ENCODE peak calls at places on chromosomes 6 and 20, in ten cellular contexts. One of them, this sample, is unnamed.

GRCh38 chr6:161228911-161229591 is 44.8 kb downstream of the AGPAT4 start:
- DNase-seq in endothelial cell of umbilical vein: peak; percentile 87
- DNase-seq in uterus: no peak
- DNase-seq in A549: no peak
- DNase-seq in heart left ventricle: no peak
- DNase-seq in tibial nerve: no peak
- DNase-seq in breast epithelium: no peak
- DNase-seq in H1: no peak
- DNase-seq in body of pancreas: peak; percentile 36
- DNase-seq in stomach: no peak
- DNase-seq in this sample: no peak

GRCh38 chr6:119077643-119078448 is 618 bp downstream of the FAM184A start:
- DNase-seq in uterus: peak; percentile 25
- DNase-seq in breast epithelium: peak; percentile 23
- DNase-seq in A549: no peak
- DNase-seq in endothelial cell of umbilical vein: no peak
- DNase-seq in body of pancreas: peak; percentile 72
- DNase-seq in heart left ventricle: peak; percentile 20
- DNase-seq in tibial nerve: no peak
- DNase-seq in stomach: peak; percentile 39
- DNase-seq in H1: peak; percentile 81
- DNase-seq in this sample: peak; percentile 58

GRCh38 chr20:61784801-61785566 is 280.7 kb downstream of the TAF4 start:
- DNase-seq in body of pancreas: no peak
- DNase-seq in A549: no peak
- DNase-seq in endothelial cell of umbilical vein: no peak
- DNase-seq in stomach: no peak
- DNase-seq in tibial nerve: no peak
- DNase-seq in breast epithelium: no peak
- DNase-seq in uterus: no peak
- DNase-seq in H1: no peak
- DNase-seq in heart left ventricle: no peak
- DNase-seq in this sample: peak; percentile 35

GRCh38 chr6:139602577-139602976 is 228.1 kb upstream of the CITED2 start:
- DNase-seq in heart left ventricle: no peak
- DNase-seq in A549: no peak
- DNase-seq in tibial nerve: no peak
- DNase-seq in uterus: no peak
- DNase-seq in stomach: no peak
- DNase-seq in H1: no peak
- DNase-seq in body of pancreas: no peak
- DNase-seq in breast epithelium: no peak
- DNase-seq in endothelial cell of umbilical vein: no peak
- DNase-seq in this sample: no peak

GRCh38 chr20:10131612-10132345 is 86.9 kb upstream of the SNAP25 start:
- DNase-seq in H1: peak; percentile 54
- DNase-seq in endothelial cell of umbilical vein: no peak
- DNase-seq in body of pancreas: peak; percentile 77
- DNase-seq in breast epithelium: peak; percentile 22
- DNase-seq in A549: peak; percentile 78
- DNase-seq in tibial nerve: no peak
- DNase-seq in uterus: peak; percentile 54
- DNase-seq in stomach: peak; percentile 72
- DNase-seq in heart left ventricle: peak; percentile 71
- DNase-seq in this sample: no peak

GRCh38 chr6:2862712-2863174 is 21.1 kb upstream of the SERPINB1 start:
- DNase-seq in breast epithelium: no peak
- DNase-seq in H1: no peak
- DNase-seq in stomach: no peak
- DNase-seq in endothelial cell of umbilical vein: no peak
- DNase-seq in body of pancreas: no peak
- DNase-seq in heart left ventricle: no peak
- DNase-seq in tibial nerve: no peak
- DNase-seq in uterus: no peak
- DNase-seq in A549: no peak
- DNase-seq in this sample: peak; percentile 68

GRCh38 chr20:19015890-19016465 is 196.5 kb upstream of the SLC24A3 start:
- DNase-seq in tibial nerve: no peak
- DNase-seq in H1: peak; percentile 30
- DNase-seq in breast epithelium: no peak
- DNase-seq in uterus: peak; percentile 77
- DNase-seq in endothelial cell of umbilical vein: no peak
- DNase-seq in A549: no peak
- DNase-seq in heart left ventricle: no peak
- DNase-seq in body of pancreas: no peak
- DNase-seq in stomach: no peak
- DNase-seq in this sample: no peak

GRCh38 chr20:20683020-20683419 is 29.4 kb downstream of the RALGAPA2 start:
- DNase-seq in H1: no peak
- DNase-seq in body of pancreas: no peak
- DNase-seq in endothelial cell of umbilical vein: no peak
- DNase-seq in breast epithelium: no peak
- DNase-seq in uterus: no peak
- DNase-seq in stomach: no peak
- DNase-seq in tibial nerve: no peak
- DNase-seq in A549: no peak
- DNase-seq in heart left ventricle: no peak
- DNase-seq in this sample: no peak

GRCh38 chr6:43174263-43175112 is 3.4 kb downstream of the SRF start:
- DNase-seq in uterus: peak; percentile 95
- DNase-seq in heart left ventricle: peak; percentile 96
- DNase-seq in stomach: peak; percentile 97
- DNase-seq in body of pancreas: peak; percentile 98
- DNase-seq in A549: peak; percentile 96
- DNase-seq in endothelial cell of umbilical vein: peak; percentile 99
- DNase-seq in tibial nerve: peak; percentile 98
- DNase-seq in breast epithelium: peak; percentile 99
- DNase-seq in H1: peak; percentile 95
- DNase-seq in this sample: peak; percentile 99

GRCh38 chr6:43170452-43171283 is at the start of gene SRF:
- DNase-seq in uterus: peak; percentile 99
- DNase-seq in H1: peak; percentile 98
- DNase-seq in endothelial cell of umbilical vein: peak; percentile 100
- DNase-seq in stomach: peak; percentile 100
- DNase-seq in breast epithelium: peak; percentile 100
- DNase-seq in body of pancreas: peak; percentile 100
- DNase-seq in heart left ventricle: peak; percentile 100
- DNase-seq in A549: peak; percentile 98
- DNase-seq in tibial nerve: peak; percentile 100
- DNase-seq in this sample: peak; percentile 100

GRCh38 chr6:43173496-43174262 is 2.6 kb downstream of the SRF start:
- DNase-seq in tibial nerve: no peak
- DNase-seq in H1: no peak
- DNase-seq in A549: no peak
- DNase-seq in heart left ventricle: no peak
- DNase-seq in breast epithelium: no peak
- DNase-seq in uterus: no peak
- DNase-seq in body of pancreas: no peak
- DNase-seq in stomach: no peak
- DNase-seq in endothelial cell of umbilical vein: no peak
- DNase-seq in this sample: no peak

GRCh38 chr6:43172127-43173007 is 1.3 kb downstream of the SRF start:
- DNase-seq in stomach: peak; percentile 39
- DNase-seq in uterus: peak; percentile 63
- DNase-seq in A549: peak; percentile 24
- DNase-seq in tibial nerve: peak; percentile 18
- DNase-seq in body of pancreas: peak; percentile 54
- DNase-seq in heart left ventricle: peak; percentile 66
- DNase-seq in breast epithelium: peak; percentile 77
- DNase-seq in H1: peak; percentile 66
- DNase-seq in endothelial cell of umbilical vein: peak; percentile 43
- DNase-seq in this sample: peak; percentile 55

DNA sequence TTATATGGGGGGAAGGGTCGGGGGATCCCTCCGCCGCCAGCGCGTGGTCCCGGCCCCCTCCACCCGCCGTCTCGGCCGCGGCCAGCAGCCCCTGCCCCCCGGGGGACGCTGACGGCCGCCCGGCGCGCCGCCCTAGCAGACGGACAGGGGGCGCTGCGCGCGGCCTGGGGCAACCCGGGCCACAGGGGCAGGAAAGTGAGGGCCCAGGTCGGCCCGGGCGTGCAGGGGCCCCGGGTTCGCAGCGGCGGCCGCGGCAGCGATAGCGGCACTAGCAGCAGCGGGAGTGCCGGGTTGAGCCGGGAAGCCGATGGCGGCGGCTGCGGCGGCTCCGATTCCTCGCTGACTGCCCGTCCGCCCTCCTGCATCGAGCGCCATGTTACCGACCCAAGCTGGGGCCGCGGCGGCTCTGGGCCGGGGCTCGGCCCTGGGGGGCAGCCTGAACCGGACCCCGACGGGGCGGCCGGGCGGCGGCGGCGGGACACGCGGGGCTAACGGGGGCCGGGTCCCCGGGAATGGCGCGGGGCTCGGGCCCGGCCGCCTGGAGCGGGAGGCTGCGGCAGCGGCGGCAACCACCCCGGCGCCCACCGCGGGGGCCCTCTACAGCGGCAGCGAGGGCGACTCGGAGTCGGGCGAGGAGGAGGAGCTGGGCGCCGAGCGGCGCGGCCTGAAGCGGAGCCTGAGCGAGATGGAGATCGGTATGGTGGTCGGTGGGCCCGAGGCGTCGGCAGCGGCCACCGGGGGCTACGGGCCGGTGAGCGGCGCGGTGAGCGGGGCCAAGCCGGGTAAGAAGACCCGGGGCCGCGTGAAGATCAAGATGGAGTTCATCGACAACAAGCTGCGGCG is 436 bp downstream of the SRF start:
- DNase-seq in heart left ventricle: no peak
- DNase-seq in H1: peak; percentile 64
- DNase-seq in tibial nerve: no peak
- DNase-seq in stomach: no peak
- DNase-seq in body of pancreas: peak; percentile 37
- DNase-seq in A549: no peak
- DNase-seq in breast epithelium: no peak
- DNase-seq in uterus: no peak
- DNase-seq in endothelial cell of umbilical vein: peak; percentile 44
- DNase-seq in this sample: no peak
- TF ChIP-seq POLR2A in heart left ventricle: peak; percentile 86
- TF ChIP-seq POLR2A in H1: peak; percentile 9
- TF ChIP-seq POLR2A in tibial nerve: peak; percentile 85
- TF ChIP-seq POLR2A in stomach: no peak
- TF ChIP-seq POLR2A in body of pancreas: peak; percentile 64
- TF ChIP-seq POLR2A in A549: peak; percentile 58
- TF ChIP-seq POLR2A in breast epithelium: no peak
- TF ChIP-seq POLR2A in uterus: peak; percentile 90
- TF ChIP-seq POLR2A in endothelial cell of umbilical vein: no peak
- TF ChIP-seq POLR2A in this sample: no peak

GRCh38 chr6:125940691-125941090 is 15.9 kb upstream of the HINT3 start:
- DNase-seq in heart left ventricle: no peak
- DNase-seq in A549: no peak
- DNase-seq in breast epithelium: no peak
- DNase-seq in stomach: no peak
- DNase-seq in tibial nerve: no peak
- DNase-seq in H1: no peak
- DNase-seq in body of pancreas: no peak
- DNase-seq in uterus: no peak
- DNase-seq in endothelial cell of umbilical vein: no peak
- DNase-seq in this sample: no peak

GRCh38 chr6:125943528-125944433 is 12.8 kb upstream of the HINT3 start:
- DNase-seq in heart left ventricle: no peak
- DNase-seq in A549: no peak
- DNase-seq in body of pancreas: no peak
- DNase-seq in stomach: no peak
- DNase-seq in breast epithelium: no peak
- DNase-seq in tibial nerve: no peak
- DNase-seq in endothelial cell of umbilical vein: no peak
- DNase-seq in H1: no peak
- DNase-seq in uterus: no peak
- DNase-seq in this sample: no peak

GRCh38 chr6:125944434-125944816 is 12.1 kb upstream of the HINT3 start:
- DNase-seq in body of pancreas: peak; percentile 93
- DNase-seq in uterus: peak; percentile 46
- DNase-seq in tibial nerve: peak; percentile 68
- DNase-seq in A549: peak; percentile 89
- DNase-seq in endothelial cell of umbilical vein: peak; percentile 98
- DNase-seq in stomach: peak; percentile 90
- DNase-seq in heart left ventricle: peak; percentile 58
- DNase-seq in H1: no peak
- DNase-seq in breast epithelium: peak; percentile 62
- DNase-seq in this sample: no peak

GRCh38 chr6:125944896-125945295 is 11.7 kb upstream of the HINT3 start:
- DNase-seq in tibial nerve: no peak
- DNase-seq in uterus: no peak
- DNase-seq in body of pancreas: no peak
- DNase-seq in stomach: no peak
- DNase-seq in endothelial cell of umbilical vein: no peak
- DNase-seq in breast epithelium: no peak
- DNase-seq in heart left ventricle: no peak
- DNase-seq in A549: no peak
- DNase-seq in H1: no peak
- DNase-seq in this sample: no peak

DNA sequence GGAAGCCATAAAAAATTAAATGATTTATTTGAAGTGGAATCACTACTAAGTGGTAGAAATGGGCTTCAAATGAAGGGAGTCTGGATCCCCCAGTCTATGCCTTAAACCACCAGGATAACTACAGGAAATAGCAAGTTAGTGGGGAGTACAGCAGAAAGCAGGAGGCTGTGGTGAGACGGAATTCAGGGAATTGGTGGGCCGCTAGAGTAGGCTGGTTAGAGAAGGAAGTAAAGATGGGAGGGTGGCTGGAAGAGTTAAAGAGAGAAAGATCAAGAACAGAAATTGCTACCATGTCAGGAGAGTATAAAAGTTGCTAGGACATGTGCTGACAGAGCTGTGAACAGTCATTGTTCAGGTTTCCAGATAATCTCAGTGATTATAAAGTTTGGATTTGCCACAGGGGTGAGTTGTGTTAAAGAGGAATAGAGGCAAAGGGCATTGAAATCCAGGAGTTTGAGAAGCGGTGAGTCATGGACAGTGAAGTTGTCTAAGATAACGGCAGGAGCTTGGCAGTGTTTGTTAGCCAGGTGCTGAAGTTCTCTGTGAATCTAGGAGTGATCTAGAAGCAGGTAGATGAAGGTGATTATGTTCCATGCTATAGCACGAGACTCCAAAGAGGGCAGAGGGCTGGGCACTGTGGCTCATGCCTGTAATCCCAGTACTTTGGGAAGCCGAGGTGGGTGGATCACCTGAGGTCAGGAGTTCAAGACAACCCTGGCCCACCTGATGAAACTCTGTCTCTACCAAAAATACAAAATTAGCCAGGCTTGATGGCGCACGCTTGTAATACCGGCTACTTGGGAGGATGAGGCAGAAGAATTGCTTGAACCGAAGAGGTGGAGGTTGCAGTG is 13.7 kb upstream of the HINT3 start:
- DNase-seq in body of pancreas: peak; percentile 57
- DNase-seq in breast epithelium: no peak
- DNase-seq in uterus: no peak
- DNase-seq in H1: no peak
- DNase-seq in stomach: no peak
- DNase-seq in endothelial cell of umbilical vein: no peak
- DNase-seq in A549: no peak
- DNase-seq in tibial nerve: no peak
- DNase-seq in heart left ventricle: no peak
- DNase-seq in this sample: no peak
- TF ChIP-seq POLR2A in body of pancreas: no peak
- TF ChIP-seq POLR2A in breast epithelium: no peak
- TF ChIP-seq POLR2A in uterus: no peak
- TF ChIP-seq POLR2A in H1: no peak
- TF ChIP-seq POLR2A in stomach: no peak
- TF ChIP-seq POLR2A in endothelial cell of umbilical vein: no peak
- TF ChIP-seq POLR2A in A549: no peak
- TF ChIP-seq POLR2A in tibial nerve: no peak
- TF ChIP-seq POLR2A in heart left ventricle: no peak
- TF ChIP-seq POLR2A in this sample: no peak

DNA sequence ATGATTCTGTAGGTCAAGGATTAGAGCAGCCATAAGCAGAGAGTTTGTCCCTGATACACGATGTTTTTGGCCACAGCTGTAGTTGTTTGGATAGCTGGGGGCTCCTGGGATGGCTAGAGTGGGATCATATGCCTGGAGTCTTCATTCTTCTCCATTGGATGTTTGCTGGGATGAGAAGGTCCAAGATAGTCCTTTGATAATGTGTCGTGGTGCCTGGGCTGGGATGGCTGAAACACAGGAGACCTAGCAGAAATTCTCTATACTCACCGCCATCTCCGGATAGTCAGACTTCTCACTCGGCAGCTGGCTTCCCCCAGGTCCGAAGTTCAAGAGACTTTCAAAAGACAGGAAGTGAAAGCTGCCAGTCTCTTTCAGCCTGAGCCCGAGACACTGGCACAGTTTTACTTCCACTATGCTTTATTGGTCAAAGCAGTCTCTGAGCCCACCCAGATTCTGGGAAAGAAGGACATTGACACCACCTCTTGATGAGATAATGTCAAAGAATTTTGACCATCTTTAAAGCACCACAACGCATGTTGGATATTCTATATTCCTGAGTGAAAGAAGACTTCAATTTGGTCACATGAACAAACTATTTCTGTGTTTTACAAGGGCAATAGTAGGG is 16.0 kb downstream of the MARCKS start:
- DNase-seq in endothelial cell of umbilical vein: peak; percentile 49
- DNase-seq in tibial nerve: peak; percentile 24
- DNase-seq in stomach: peak; percentile 76
- DNase-seq in heart left ventricle: peak; percentile 33
- DNase-seq in A549: peak; percentile 67
- DNase-seq in body of pancreas: peak; percentile 72
- DNase-seq in breast epithelium: no peak
- DNase-seq in uterus: no peak
- DNase-seq in H1: no peak
- DNase-seq in this sample: peak; percentile 78
- TF ChIP-seq POLR2A in endothelial cell of umbilical vein: no peak
- TF ChIP-seq POLR2A in tibial nerve: peak; percentile 22
- TF ChIP-seq POLR2A in stomach: no peak
- TF ChIP-seq POLR2A in heart left ventricle: no peak
- TF ChIP-seq POLR2A in A549: no peak
- TF ChIP-seq POLR2A in body of pancreas: peak; percentile 29
- TF ChIP-seq POLR2A in breast epithelium: no peak
- TF ChIP-seq POLR2A in uterus: no peak
- TF ChIP-seq POLR2A in H1: no peak
- TF ChIP-seq POLR2A in this sample: peak; percentile 41

DNA sequence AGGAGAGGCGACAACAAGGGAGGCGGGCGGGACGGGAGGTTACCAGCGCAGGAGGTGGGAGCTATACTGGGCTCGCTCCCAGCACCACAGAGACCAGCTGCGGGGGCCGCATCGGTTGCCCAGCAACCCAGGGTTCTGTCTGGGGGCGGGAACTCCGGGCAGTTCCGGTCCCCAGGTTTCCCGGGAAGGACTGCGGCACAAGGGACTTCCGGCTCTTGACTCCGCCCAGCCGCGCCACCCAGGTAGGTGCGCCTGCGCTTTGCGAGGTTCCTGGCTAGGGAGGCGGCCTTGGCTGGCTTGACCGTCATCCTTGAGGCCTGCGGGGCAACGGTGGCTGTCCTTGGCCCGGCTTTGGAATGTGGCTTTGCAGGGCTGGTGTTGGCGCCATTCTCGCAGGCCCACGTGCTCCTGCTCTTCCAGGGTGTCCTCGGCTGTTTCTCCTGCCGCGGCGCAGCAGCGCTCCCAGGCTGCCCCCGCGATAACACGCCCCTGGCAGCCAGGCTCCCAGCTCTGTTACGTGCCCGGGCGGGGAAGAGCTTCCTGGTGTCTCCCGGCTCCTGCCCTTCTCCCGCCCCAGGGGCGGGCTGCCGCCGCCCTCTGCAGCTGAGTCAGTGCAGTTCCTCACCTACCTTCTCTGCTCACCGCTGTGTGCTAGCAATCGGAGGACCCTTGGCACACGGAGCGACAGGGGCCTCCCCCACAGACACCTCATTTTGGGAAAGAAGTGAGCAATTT is at the start of gene RSPH3:
- DNase-seq in uterus: peak; percentile 92
- DNase-seq in A549: peak; percentile 95
- DNase-seq in heart left ventricle: peak; percentile 93
- DNase-seq in body of pancreas: peak; percentile 98
- DNase-seq in tibial nerve: peak; percentile 80
- DNase-seq in stomach: peak; percentile 97
- DNase-seq in breast epithelium: peak; percentile 96
- DNase-seq in endothelial cell of umbilical vein: peak; percentile 66
- DNase-seq in H1: peak; percentile 96
- DNase-seq in this sample: peak; percentile 91
- TF ChIP-seq POLR2A in uterus: no peak
- TF ChIP-seq POLR2A in A549: peak; percentile 84
- TF ChIP-seq POLR2A in heart left ventricle: no peak
- TF ChIP-seq POLR2A in body of pancreas: peak; percentile 84
- TF ChIP-seq POLR2A in tibial nerve: peak; percentile 62
- TF ChIP-seq POLR2A in stomach: no peak
- TF ChIP-seq POLR2A in breast epithelium: no peak
- TF ChIP-seq POLR2A in endothelial cell of umbilical vein: peak; percentile 88
- TF ChIP-seq POLR2A in H1: peak; percentile 98
- TF ChIP-seq POLR2A in this sample: peak; percentile 90

This sample was measured in Peyer's patch.